ENCODE peak calls at places on chromosomes 7 and 10, in four cellular contexts. U is SK-N-SH, L is stromal cell of bone marrow, K is KG1. H is an unnamed sample.

GRCh38 chr10:74329873-74330272 is 178.9 kb downstream of the ADK start:
- DNase-seq in L (no peak), U (no peak), K (no peak), H (no peak)

GRCh38 chr7:28700790-28701203 is 257.3 kb downstream of the TRIL start:
- DNase-seq in L (no peak), K (no peak), U (no peak), H (no peak)

GRCh38 chr10:73732931-73733623 is 11.1 kb upstream of the SEC24C start:
- DNase-seq in K (no peak), L (no peak), U (no peak), H (no peak)

GRCh38 chr10:112409755-112410154 is 35.8 kb downstream of the ACSL5 start:
- DNase-seq in L (no peak), K (no peak), U (no peak), H (no peak)

GRCh38 chr7:121097577-121097976 is 109.1 kb downstream of the CPED1 start:
- DNase-seq in U (no peak), L (no peak), K (no peak), H (no peak)

GRCh38 chr7:152602962-152603361 is 73.0 kb downstream of the XRCC2 start:
- DNase-seq in L (no peak), U (no peak), K (no peak), H (no peak)

GRCh38 chr10:69578508-69578991 is 5.3 kb upstream of the NEUROG3 start:
- DNase-seq in K (no peak), U (no peak), L (no peak), H (no peak)

GRCh38 chr7:188727-189500 is 3.5 kb upstream of the FAM20C start:
- DNase-seq in L (no peak), K (no peak), U (no peak), H (no peak)

GRCh38 chr7:142873281-142873784 is 12.2 kb downstream of the TRPV6 start:
- DNase-seq in U (peak), L (no peak), K (no peak), H (no peak)

GRCh38 chr10:31101123-31101522 is 69.5 kb upstream of the ZNF438 start:
- DNase-seq in K (no peak), L (peak), U (no peak), H (no peak)

GRCh38 chr7:151115836-151116418 is 29.7 kb downstream of the AGAP3 start:
- DNase-seq in L (no peak), K (no peak), U (peak), H (no peak)

GRCh38 chr10:94343159-94343558 is 19.6 kb downstream of the NOC3L start:
- DNase-seq in K (no peak), L (no peak), U (no peak), H (no peak)

GRCh38 chr7:107161415-107161814 is 7.4 kb upstream of the HBP1 start:
- DNase-seq in K (no peak), L (no peak), U (no peak), H (no peak)

GRCh38 chr10:32958992-32959703 is 1.1 kb upstream of the ITGB1 start:
- DNase-seq in L (no peak), K (no peak), U (peak), H (no peak)

GRCh38 chr7:128167791-128168666 is 73.0 kb upstream of the LEP start:
- DNase-seq in L (no peak), K (no peak), U (peak), H (no peak)

GRCh38 chr10:98408799-98409198 is 6.2 kb downstream of the PYROXD2 start:
- DNase-seq in L (no peak), K (no peak), U (no peak), H (no peak)

GRCh38 chr10:59575269-59575668 is 134.4 kb downstream of the SLC16A9 start:
- DNase-seq in K (no peak), U (no peak), L (no peak), H (no peak)

GRCh38 chr7:108824840-108825540 is 255.3 kb downstream of the DNAJB9 start:
- DNase-seq in U (no peak), L (peak), K (no peak), H (no peak)

GRCh38 chr10:82982110-82982608 is 1107.2 kb downstream of the NRG3 start:
- DNase-seq in K (no peak), U (no peak), L (peak), H (peak)

H was measured in AG09319.